ENCODE peak calls at places on chromosomes 11 and 22, in five cellular contexts. One of them, this sample, is unnamed.

GRCh38 chr11:79243412-79244174 is 197.2 kb downstream of the TENM4 start:
- DNase-seq in stomach: no peak
- DNase-seq in CD8-positive, alpha-beta T cell: no peak
- DNase-seq in mesenchymal stem cell: no peak
- DNase-seq in cardiac fibroblast: no peak
- DNase-seq in this sample: no peak

GRCh38 chr11:35590412-35590811 is 27.8 kb upstream of the FJX1 start:
- DNase-seq in stomach: no peak
- DNase-seq in CD8-positive, alpha-beta T cell: no peak
- DNase-seq in mesenchymal stem cell: no peak
- DNase-seq in cardiac fibroblast: peak; percentile 21
- DNase-seq in this sample: no peak

GRCh38 chr11:10488581-10489443 is 33.7 kb downstream of the AMPD3 start:
- DNase-seq in stomach: peak; percentile 71
- DNase-seq in CD8-positive, alpha-beta T cell: no peak
- DNase-seq in mesenchymal stem cell: no peak
- DNase-seq in cardiac fibroblast: no peak
- DNase-seq in this sample: no peak

GRCh38 chr11:4095509-4096230 is 1.1 kb downstream of the RRM1 start:
- DNase-seq in stomach: no peak
- DNase-seq in CD8-positive, alpha-beta T cell: no peak
- DNase-seq in mesenchymal stem cell: peak; percentile 85
- DNase-seq in cardiac fibroblast: peak; percentile 52
- DNase-seq in this sample: peak; percentile 90

GRCh38 chr11:105219670-105220069 is 80.1 kb upstream of the CARD18 start:
- DNase-seq in stomach: no peak
- DNase-seq in CD8-positive, alpha-beta T cell: no peak
- DNase-seq in mesenchymal stem cell: no peak
- DNase-seq in cardiac fibroblast: no peak
- DNase-seq in this sample: no peak

GRCh38 chr22:44735518-44736428 is 16.6 kb upstream of the ARHGAP8 start:
- DNase-seq in stomach: peak; percentile 84
- DNase-seq in CD8-positive, alpha-beta T cell: peak; percentile 93
- DNase-seq in mesenchymal stem cell: peak; percentile 41
- DNase-seq in cardiac fibroblast: peak; percentile 63
- DNase-seq in this sample: peak; percentile 25

GRCh38 chr22:50672471-50673230 is at the start of gene SHANK3:
- DNase-seq in stomach: no peak
- DNase-seq in CD8-positive, alpha-beta T cell: no peak
- DNase-seq in mesenchymal stem cell: no peak
- DNase-seq in cardiac fibroblast: peak; percentile 38
- DNase-seq in this sample: no peak

GRCh38 chr11:20162340-20162739 is 2.1 kb upstream of the DBX1 start:
- DNase-seq in stomach: no peak
- DNase-seq in CD8-positive, alpha-beta T cell: no peak
- DNase-seq in mesenchymal stem cell: no peak
- DNase-seq in cardiac fibroblast: no peak
- DNase-seq in this sample: no peak

GRCh38 chr11:1825039-1825740 is 9.6 kb upstream of the SYT8 start:
- DNase-seq in stomach: peak; percentile 70
- DNase-seq in CD8-positive, alpha-beta T cell: no peak
- DNase-seq in mesenchymal stem cell: peak; percentile 23
- DNase-seq in cardiac fibroblast: peak; percentile 56
- DNase-seq in this sample: no peak

GRCh38 chr22:44159811-44160210 is 20.9 kb upstream of the PARVG start:
- DNase-seq in stomach: no peak
- DNase-seq in CD8-positive, alpha-beta T cell: no peak
- DNase-seq in mesenchymal stem cell: no peak
- DNase-seq in cardiac fibroblast: no peak
- DNase-seq in this sample: no peak

GRCh38 chr11:129849447-129850130 is 33.9 kb downstream of the TMEM45B start:
- DNase-seq in stomach: no peak
- DNase-seq in CD8-positive, alpha-beta T cell: no peak
- DNase-seq in mesenchymal stem cell: no peak
- DNase-seq in cardiac fibroblast: no peak
- DNase-seq in this sample: no peak

GRCh38 chr11:119109843-119110242 is 2.7 kb downstream of the C2CD2L start:
- DNase-seq in stomach: no peak
- DNase-seq in CD8-positive, alpha-beta T cell: no peak
- DNase-seq in mesenchymal stem cell: no peak
- DNase-seq in cardiac fibroblast: no peak
- DNase-seq in this sample: no peak

GRCh38 chr11:3124821-3125220 is 40.3 kb downstream of the OSBPL5 start:
- DNase-seq in stomach: no peak
- DNase-seq in CD8-positive, alpha-beta T cell: no peak
- DNase-seq in mesenchymal stem cell: no peak
- DNase-seq in cardiac fibroblast: no peak
- DNase-seq in this sample: no peak

GRCh38 chr11:69492201-69492991 is 10.9 kb downstream of the LINC01488 start:
- DNase-seq in stomach: no peak
- DNase-seq in CD8-positive, alpha-beta T cell: no peak
- DNase-seq in mesenchymal stem cell: peak; percentile 38
- DNase-seq in cardiac fibroblast: no peak
- DNase-seq in this sample: peak; percentile 13

GRCh38 chr22:46884365-46884764 is 121.9 kb downstream of the TBC1D22A start:
- DNase-seq in stomach: no peak
- DNase-seq in CD8-positive, alpha-beta T cell: no peak
- DNase-seq in mesenchymal stem cell: no peak
- DNase-seq in cardiac fibroblast: no peak
- DNase-seq in this sample: no peak

GRCh38 chr22:24367841-24368240 is 59.6 kb upstream of the ADORA2A start:
- DNase-seq in stomach: no peak
- DNase-seq in CD8-positive, alpha-beta T cell: no peak
- DNase-seq in mesenchymal stem cell: no peak
- DNase-seq in cardiac fibroblast: peak; percentile 61
- DNase-seq in this sample: peak; percentile 27

GRCh38 chr11:92224394-92225205 is at the start of gene FAT3:
- DNase-seq in stomach: no peak
- DNase-seq in CD8-positive, alpha-beta T cell: no peak
- DNase-seq in mesenchymal stem cell: peak; percentile 52
- DNase-seq in cardiac fibroblast: peak; percentile 44
- DNase-seq in this sample: peak; percentile 28

GRCh38 chr22:22576244-22576988 is 17.4 kb upstream of the PRAME start:
- DNase-seq in stomach: peak; percentile 49
- DNase-seq in CD8-positive, alpha-beta T cell: no peak
- DNase-seq in mesenchymal stem cell: peak; percentile 16
- DNase-seq in cardiac fibroblast: peak; percentile 63
- DNase-seq in this sample: peak; percentile 50

GRCh38 chr11:123125169-123125568 is 63.2 kb upstream of the HSPA8 start:
- DNase-seq in stomach: no peak
- DNase-seq in CD8-positive, alpha-beta T cell: no peak
- DNase-seq in mesenchymal stem cell: no peak
- DNase-seq in cardiac fibroblast: no peak
- DNase-seq in this sample: no peak

GRCh38 chr11:130194241-130195023 is 34.9 kb downstream of the ST14 start:
- DNase-seq in stomach: no peak
- DNase-seq in CD8-positive, alpha-beta T cell: no peak
- DNase-seq in mesenchymal stem cell: no peak
- DNase-seq in cardiac fibroblast: no peak
- DNase-seq in this sample: no peak

GRCh38 chr22:25447689-25448434 is 116.6 kb upstream of the GRK3 start:
- DNase-seq in stomach: peak; percentile 93
- DNase-seq in CD8-positive, alpha-beta T cell: peak; percentile 93
- DNase-seq in mesenchymal stem cell: peak; percentile 81
- DNase-seq in cardiac fibroblast: peak; percentile 83
- DNase-seq in this sample: peak; percentile 60

GRCh38 chr11:130909650-130910049 is 6.6 kb downstream of the SNX19 start:
- DNase-seq in stomach: no peak
- DNase-seq in CD8-positive, alpha-beta T cell: no peak
- DNase-seq in mesenchymal stem cell: peak; percentile 77
- DNase-seq in cardiac fibroblast: peak; percentile 73
- DNase-seq in this sample: peak; percentile 97

GRCh38 chr11:91296628-91297027 is 928.0 kb upstream of the FAT3 start:
- DNase-seq in stomach: no peak
- DNase-seq in CD8-positive, alpha-beta T cell: no peak
- DNase-seq in mesenchymal stem cell: peak; percentile 35
- DNase-seq in cardiac fibroblast: no peak
- DNase-seq in this sample: peak; percentile 9

GRCh38 chr22:40922484-40923303 is 28.5 kb upstream of the RBX1 start:
- DNase-seq in stomach: no peak
- DNase-seq in CD8-positive, alpha-beta T cell: no peak
- DNase-seq in mesenchymal stem cell: peak; percentile 74
- DNase-seq in cardiac fibroblast: peak; percentile 81
- DNase-seq in this sample: peak; percentile 70

GRCh38 chr22:43226368-43226979 is 39.5 kb upstream of the TTLL12 start:
- DNase-seq in stomach: no peak
- DNase-seq in CD8-positive, alpha-beta T cell: no peak
- DNase-seq in mesenchymal stem cell: peak; percentile 56
- DNase-seq in cardiac fibroblast: peak; percentile 44
- DNase-seq in this sample: peak; percentile 11

GRCh38 chr11:126467471-126467870 is 112.0 kb downstream of the ST3GAL4 start:
- DNase-seq in stomach: no peak
- DNase-seq in CD8-positive, alpha-beta T cell: no peak
- DNase-seq in mesenchymal stem cell: no peak
- DNase-seq in cardiac fibroblast: no peak
- DNase-seq in this sample: no peak

GRCh38 chr22:41289681-41290080 is 3.7 kb upstream of the RANGAP1 start:
- DNase-seq in stomach: no peak
- DNase-seq in CD8-positive, alpha-beta T cell: no peak
- DNase-seq in mesenchymal stem cell: peak; percentile 28
- DNase-seq in cardiac fibroblast: no peak
- DNase-seq in this sample: no peak

GRCh38 chr11:105719073-105719846 is 109.4 kb downstream of the GRIA4 start:
- DNase-seq in stomach: no peak
- DNase-seq in CD8-positive, alpha-beta T cell: no peak
- DNase-seq in mesenchymal stem cell: peak; percentile 97
- DNase-seq in cardiac fibroblast: no peak
- DNase-seq in this sample: peak; percentile 86

GRCh38 chr22:21766933-21767462 is 31.4 kb upstream of the YPEL1 start:
- DNase-seq in stomach: peak; percentile 29
- DNase-seq in CD8-positive, alpha-beta T cell: peak; percentile 77
- DNase-seq in mesenchymal stem cell: no peak
- DNase-seq in cardiac fibroblast: no peak
- DNase-seq in this sample: no peak

GRCh38 chr22:31567702-31568101 is 71.4 kb downstream of the SFI1 start:
- DNase-seq in stomach: no peak
- DNase-seq in CD8-positive, alpha-beta T cell: no peak
- DNase-seq in mesenchymal stem cell: no peak
- DNase-seq in cardiac fibroblast: no peak
- DNase-seq in this sample: no peak

GRCh38 chr22:48705917-48706605 is 1121.6 kb downstream of the BRD1 start:
- DNase-seq in stomach: no peak
- DNase-seq in CD8-positive, alpha-beta T cell: no peak
- DNase-seq in mesenchymal stem cell: no peak
- DNase-seq in cardiac fibroblast: no peak
- DNase-seq in this sample: no peak

GRCh38 chr11:61148016-61148640 is 13.1 kb downstream of the VPS37C start:
- DNase-seq in stomach: no peak
- DNase-seq in CD8-positive, alpha-beta T cell: no peak
- DNase-seq in mesenchymal stem cell: no peak
- DNase-seq in cardiac fibroblast: peak; percentile 53
- DNase-seq in this sample: no peak

GRCh38 chr22:49398115-49398514 is 429.6 kb downstream of the BRD1 start:
- DNase-seq in stomach: no peak
- DNase-seq in CD8-positive, alpha-beta T cell: no peak
- DNase-seq in mesenchymal stem cell: no peak
- DNase-seq in cardiac fibroblast: no peak
- DNase-seq in this sample: no peak

GRCh38 chr11:63767415-63768231 is 952 bp downstream of the ZFTA start:
- DNase-seq in stomach: no peak
- DNase-seq in CD8-positive, alpha-beta T cell: peak; percentile 58
- DNase-seq in mesenchymal stem cell: peak; percentile 84
- DNase-seq in cardiac fibroblast: peak; percentile 90
- DNase-seq in this sample: peak; percentile 69

GRCh38 chr22:24157783-24158170 is 23.5 kb upstream of the SUSD2 start:
- DNase-seq in stomach: no peak
- DNase-seq in CD8-positive, alpha-beta T cell: no peak
- DNase-seq in mesenchymal stem cell: no peak
- DNase-seq in cardiac fibroblast: peak; percentile 9
- DNase-seq in this sample: no peak

GRCh38 chr11:100730266-100730665 is 43.2 kb downstream of the ARHGAP42 start:
- DNase-seq in stomach: no peak
- DNase-seq in CD8-positive, alpha-beta T cell: no peak
- DNase-seq in mesenchymal stem cell: no peak
- DNase-seq in cardiac fibroblast: peak; percentile 65
- DNase-seq in this sample: peak; percentile 71

GRCh38 chr11:19714387-19715363 is 2.0 kb downstream of the NAV2 start:
- DNase-seq in stomach: no peak
- DNase-seq in CD8-positive, alpha-beta T cell: no peak
- DNase-seq in mesenchymal stem cell: peak; percentile 21
- DNase-seq in cardiac fibroblast: peak; percentile 62
- DNase-seq in this sample: peak; percentile 55

GRCh38 chr11:33633251-33634003 is 67.2 kb downstream of the C11orf91 start:
- DNase-seq in stomach: no peak
- DNase-seq in CD8-positive, alpha-beta T cell: no peak
- DNase-seq in mesenchymal stem cell: peak; percentile 75
- DNase-seq in cardiac fibroblast: peak; percentile 49
- DNase-seq in this sample: peak; percentile 93

GRCh38 chr22:30219668-30220278 is 26.8 kb downstream of the LIF start:
- DNase-seq in stomach: no peak
- DNase-seq in CD8-positive, alpha-beta T cell: no peak
- DNase-seq in mesenchymal stem cell: no peak
- DNase-seq in cardiac fibroblast: no peak
- DNase-seq in this sample: no peak

This sample was measured in iris pigment epithelial cell.